ENCODE peak calls at places on chromosome 9, in ten cellular contexts. Q is A549, A is endothelial cell, E is cardiac fibroblast, J is K562, T is BE2C, G is colonic mucosa, O is fibroblast of mammary gland, X is type B pancreatic cell, Y is astrocyte of the cerebellum. S is an unnamed sample.

GRCh38 chr9:70080481-70081119 is 37.0 kb downstream of the MAMDC2 start:
- DNase-seq in E (peak; percentile 86), J (no peak), T (no peak), G (no peak), O (peak; percentile 95), X (no peak), Q (peak; percentile 19), Y (peak; percentile 84), A (no peak), S (no peak)

GRCh38 chr9:72305102-72305546 is 59.9 kb downstream of the ZFAND5 start:
- DNase-seq in Y (no peak), T (peak; percentile 72), Q (peak; percentile 99), X (no peak), J (peak; percentile 53), A (peak; percentile 18), G (peak; percentile 92), E (peak; percentile 96), O (peak; percentile 97), S (peak; percentile 32)

GRCh38 chr9:34611251-34611810 is 566 bp downstream of the RPP25L start:
- DNase-seq in T (no peak), X (no peak), G (no peak), E (no peak), Y (no peak), A (no peak), O (no peak), J (peak; percentile 17), Q (no peak), S (no peak)

GRCh38 chr9:98785333-98785933 is 10.9 kb downstream of the ANKS6 start:
- DNase-seq in X (peak; percentile 62), O (no peak), E (no peak), T (no peak), J (no peak), Y (no peak), Q (no peak), A (no peak), G (peak; percentile 19), S (no peak)

GRCh38 chr9:4491621-4491975 is 1.3 kb downstream of the SLC1A1 start:
- DNase-seq in T (no peak), O (no peak), J (no peak), X (no peak), Q (no peak), G (peak; percentile 57), Y (no peak), E (no peak), A (no peak), S (no peak)

GRCh38 chr9:107548298-107549142 is 59.0 kb upstream of the KLF4 start:
- DNase-seq in J (peak; percentile 6), X (no peak), Q (peak; percentile 78), T (no peak), E (peak; percentile 98), O (peak; percentile 97), G (no peak), Y (peak; percentile 76), A (no peak), S (no peak)

GRCh38 chr9:91832322-91832721 is 117.7 kb downstream of the ROR2 start:
- DNase-seq in Q (no peak), X (no peak), Y (no peak), E (no peak), G (no peak), A (no peak), J (no peak), T (no peak), O (no peak), S (no peak)

GRCh38 chr9:106980551-106981101 is 117.7 kb downstream of the ZNF462 start:
- DNase-seq in Y (no peak), Q (no peak), A (no peak), X (no peak), J (no peak), E (peak; percentile 22), T (no peak), O (peak; percentile 56), G (no peak), S (no peak)

GRCh38 chr9:136372561-136373299 is 739 bp downstream of the CARD9 start:
- DNase-seq in G (peak; percentile 44), Q (peak; percentile 51), X (no peak), E (peak; percentile 69), Y (peak; percentile 8), J (peak; percentile 79), T (peak; percentile 76), A (no peak), O (peak; percentile 63), S (peak; percentile 50)

GRCh38 chr9:33814816-33815215 is 2.1 kb upstream of the UBE2R2 start:
- DNase-seq in E (peak; percentile 27), O (no peak), T (no peak), X (no peak), J (no peak), G (no peak), Q (peak; percentile 58), Y (no peak), A (no peak), S (no peak)

GRCh38 chr9:123998970-123999621 is 12.5 kb upstream of the LHX2 start:
- DNase-seq in A (no peak), Q (no peak), X (no peak), G (no peak), E (no peak), Y (no peak), J (no peak), O (no peak), T (no peak), S (no peak)

GRCh38 chr9:106284300-106284699 is 578.7 kb upstream of the ZNF462 start:
- DNase-seq in G (no peak), A (peak; percentile 34), Y (no peak), Q (no peak), T (peak; percentile 38), O (no peak), E (no peak), X (no peak), J (no peak), S (no peak)

GRCh38 chr9:96566401-96567202 is 53.0 kb downstream of the CDC14B start:
- DNase-seq in G (peak; percentile 91), J (peak; percentile 81), Q (peak; percentile 77), A (peak; percentile 44), X (peak; percentile 76), E (peak; percentile 58), O (peak; percentile 46), T (peak; percentile 50), Y (no peak), S (peak; percentile 90)

GRCh38 chr9:86135374-86135773 is 36.0 kb upstream of the GOLM1 start:
- DNase-seq in A (no peak), G (no peak), O (no peak), Q (no peak), J (no peak), E (no peak), T (no peak), X (no peak), Y (no peak), S (no peak)

GRCh38 chr9:130451509-130452388 is 7.0 kb downstream of the ASS1 start:
- DNase-seq in E (peak; percentile 95), G (peak; percentile 91), J (peak; percentile 71), O (peak; percentile 96), Y (peak; percentile 95), T (peak; percentile 95), X (peak; percentile 88), Q (peak; percentile 70), A (peak; percentile 48), S (no peak)

GRCh38 chr9:119697996-119698395 is 328.8 kb upstream of the BRINP1 start:
- DNase-seq in Q (no peak), E (no peak), G (no peak), A (no peak), Y (no peak), O (no peak), X (no peak), T (no peak), J (no peak), S (no peak)

GRCh38 chr9:75483636-75484035 is 395.3 kb downstream of the OSTF1 start:
- DNase-seq in G (no peak), X (no peak), T (no peak), O (peak; percentile 1), A (no peak), Q (no peak), Y (peak; percentile 19), J (no peak), E (no peak), S (no peak)

GRCh38 chr9:133463234-133463863 is 3.6 kb downstream of the CACFD1 start:
- DNase-seq in O (no peak), E (no peak), G (no peak), Y (no peak), Q (peak; percentile 44), T (no peak), J (peak; percentile 49), X (no peak), A (no peak), S (no peak)

GRCh38 chr9:38362912-38363588 is 29.5 kb upstream of the ALDH1B1 start:
- DNase-seq in T (peak; percentile 64), O (peak; percentile 88), E (peak; percentile 92), J (peak; percentile 62), Q (peak; percentile 72), Y (peak; percentile 76), X (no peak), G (no peak), A (peak; percentile 26), S (peak; percentile 58)

GRCh38 chr9:84867171-84867570 is 197.6 kb downstream of the NTRK2 start:
- DNase-seq in O (no peak), X (no peak), Q (no peak), E (no peak), T (no peak), Y (no peak), G (no peak), J (no peak), A (no peak), S (no peak)

GRCh38 chr9:133891741-133892140 is 100.4 kb downstream of the VAV2 start:
- DNase-seq in Q (no peak), E (no peak), T (no peak), A (no peak), G (no peak), X (no peak), O (no peak), Y (no peak), J (no peak), S (no peak)

GRCh38 chr9:37218800-37219425 is 98.5 kb downstream of the ZCCHC7 start:
- DNase-seq in O (no peak), Q (no peak), X (no peak), T (no peak), J (no peak), Y (peak; percentile 15), E (peak; percentile 25), A (no peak), G (no peak), S (no peak)
- TF ChIP-seq CTCF in O (no peak), Q (no peak), X (no peak), T (no peak), J (no peak), Y (no peak), E (no peak), A (no peak), G (no peak), S (no peak)

GRCh38 chr9:35660966-35661413 is 2.9 kb downstream of the CCDC107 start:
- DNase-seq in X (no peak), E (peak; percentile 56), G (peak; percentile 65), O (peak; percentile 58), Y (no peak), Q (peak; percentile 68), T (no peak), J (peak; percentile 41), A (no peak), S (no peak)
- TF ChIP-seq CTCF in X (peak; percentile 38), E (peak; percentile 30), G (peak; percentile 49), O (peak; percentile 48), Y (peak; percentile 45), Q (peak; percentile 57), T (peak; percentile 41), J (peak; percentile 64), A (no peak), S (peak; percentile 45)

GRCh38 chr9:126893079-126893478 is 21.5 kb upstream of the RALGPS1 start:
- DNase-seq in G (no peak), O (no peak), T (no peak), J (peak; percentile 36), X (no peak), E (peak; percentile 17), Q (no peak), A (no peak), Y (no peak), S (no peak)
- TF ChIP-seq CTCF in G (peak; percentile 12), O (peak; percentile 32), T (peak; percentile 49), J (peak; percentile 65), X (peak; percentile 54), E (no peak), Q (peak; percentile 38), A (peak; percentile 23), Y (peak; percentile 18), S (no peak)

GRCh38 chr9:129413537-129414376 is 207.1 kb downstream of the C9orf50 start:
- DNase-seq in A (peak; percentile 99), G (peak; percentile 98), O (peak; percentile 94), X (peak; percentile 99), Y (peak; percentile 88), J (peak; percentile 98), T (peak; percentile 100), E (peak; percentile 97), Q (peak; percentile 97), S (peak; percentile 99)
- TF ChIP-seq CTCF in A (no peak), G (no peak), O (no peak), X (no peak), Y (no peak), J (no peak), T (no peak), E (no peak), Q (no peak), S (no peak)